ENCODE peak calls at places on chromosomes 4 and X, in eight cellular contexts. C is H9; N is uterus; O is iris pigment epithelial cell; X is SK-N-SH; V is cardiac muscle cell; P is central memory CD8-positive, alpha-beta T cell; L is endothelial cell. D is an unnamed sample.

GRCh38 chr4:138915725-138916124 is 99.9 kb upstream of the NOCT start:
- DNase-seq in L (no peak), C (no peak), X (peak), N (no peak), V (no peak), O (no peak), P (no peak), D (no peak)

GRCh38 chrX:28920554-28920953 is 333.3 kb downstream of the IL1RAPL1 start:
- DNase-seq in N (no peak), X (no peak), V (peak), C (peak), P (no peak), O (peak), L (no peak), D (peak)

GRCh38 chr4:88605744-88606143 is 13.5 kb downstream of the HERC3 start:
- DNase-seq in X (no peak), O (no peak), L (no peak), P (no peak), C (no peak), N (no peak), V (no peak), D (no peak)

GRCh38 chrX:105323951-105324350 is 103.5 kb upstream of the TEX13A start:
- DNase-seq in O (peak), L (no peak), V (no peak), C (no peak), N (no peak), X (no peak), P (no peak), D (no peak)

GRCh38 chr4:1026115-1026514 is 14.7 kb downstream of the FGFRL1 start:
- DNase-seq in V (peak), O (peak), L (no peak), N (no peak), P (no peak), X (peak), C (peak), D (peak)

GRCh38 chrX:48786341-48786800 is at the start of gene GATA1:
- DNase-seq in X (peak), C (no peak), N (no peak), O (no peak), L (no peak), V (no peak), P (no peak), D (no peak)

GRCh38 chrX:41759817-41760216 is 35.8 kb downstream of the GPR82 start:
- DNase-seq in X (peak), V (peak), P (no peak), C (no peak), L (peak), O (peak), N (no peak), D (peak)

GRCh38 chrX:11187001-11187400 is 75.9 kb downstream of the HCCS start:
- DNase-seq in L (no peak), X (no peak), P (no peak), V (peak), N (no peak), C (no peak), O (no peak), D (no peak)

GRCh38 chrX:76922100-76922499 is 494.6 kb downstream of the MAGEE1 start:
- DNase-seq in C (no peak), P (no peak), O (no peak), L (no peak), V (no peak), N (no peak), X (no peak), D (no peak)

GRCh38 chr4:136823020-136823419 is 709.3 kb downstream of the PCDH18 start:
- DNase-seq in X (no peak), P (no peak), C (no peak), L (no peak), V (no peak), O (no peak), N (no peak), D (no peak)

GRCh38 chr4:18842431-18842830 is 820.9 kb upstream of the LCORL start:
- DNase-seq in C (no peak), V (no peak), L (no peak), O (no peak), P (no peak), N (no peak), X (no peak), D (no peak)

GRCh38 chrX:10158279-10158939 is 1.6 kb downstream of the CLCN4 start:
- DNase-seq in X (peak), L (peak), V (peak), C (peak), O (peak), N (peak), P (no peak), D (peak)

GRCh38 chrX:109872021-109872730 is 130.7 kb upstream of the TMEM164 start:
- DNase-seq in X (no peak), L (no peak), N (no peak), C (no peak), O (peak), V (no peak), P (no peak), D (peak)

GRCh38 chr4:186554485-186554884 is 882 bp downstream of the MTNR1A start:
- DNase-seq in N (no peak), V (peak), P (no peak), X (no peak), C (peak), L (peak), O (peak), D (no peak)

GRCh38 chr4:11589676-11590075 is 161.0 kb upstream of the HS3ST1 start:
- DNase-seq in X (no peak), C (no peak), N (no peak), L (no peak), P (no peak), O (peak), V (no peak), D (peak)